ENCODE peak calls at places on chromosome 17, in five cellular contexts. Q, K, S, G and U are unnamed samples.

GRCh38 chr17:42803074-42803883 is 4.6 kb downstream of the CNTD1 start:
- DNase-seq in K (no peak), S (no peak), Q (no peak), G (no peak), U (no peak)

GRCh38 chr17:42098747-42099399 is 600 bp upstream of the ZNF385C start:
- DNase-seq in K (no peak), Q (no peak), S (no peak), G (no peak), U (no peak)

GRCh38 chr17:13977837-13978236 is 91.5 kb upstream of the COX10 start:
- DNase-seq in Q (no peak), S (no peak), K (no peak), G (no peak), U (no peak)

GRCh38 chr17:41656249-41657023 is 32.1 kb upstream of the KRT17 start:
- DNase-seq in Q (no peak), G (no peak), S (no peak), K (no peak), U (no peak)

GRCh38 chr17:31089461-31089860 is 5.3 kb upstream of the NF1 start:
- DNase-seq in Q (no peak), S (no peak), K (no peak), G (no peak), U (no peak)

GRCh38 chr17:45341389-45342158 is 24.8 kb upstream of the MAP3K14 start:
- DNase-seq in G (peak; percentile 60), Q (no peak), S (peak; percentile 26), K (no peak), U (no peak)

GRCh38 chr17:42067371-42068180 is 17.2 kb upstream of the C17orf113 start:
- DNase-seq in K (peak; percentile 62), G (no peak), Q (peak; percentile 40), S (peak; percentile 81), U (no peak)

GRCh38 chr17:17350491-17351355 is 47.5 kb downstream of the NT5M start:
- DNase-seq in K (no peak), S (no peak), G (peak; percentile 25), Q (no peak), U (no peak)

GRCh38 chr17:64411999-64412771 is 21.5 kb upstream of the PECAM1 start:
- DNase-seq in Q (peak; percentile 60), K (no peak), S (peak; percentile 39), G (no peak), U (peak; percentile 25)

GRCh38 chr17:58614854-58615409 is 76.9 kb downstream of the TEX14 start:
- DNase-seq in Q (no peak), S (no peak), K (no peak), G (no peak), U (no peak)

GRCh38 chr17:19022128-19022527 is 17.6 kb upstream of the FAM83G start:
- DNase-seq in S (no peak), K (no peak), G (no peak), Q (no peak), U (no peak)

GRCh38 chr17:81084691-81085419 is 49.9 kb downstream of the BAIAP2 start:
- DNase-seq in K (no peak), G (no peak), S (no peak), Q (peak; percentile 68), U (peak; percentile 78)
- H3K27ac ChIP-seq in K (no peak overlapping the region), G (no peak overlapping the region), S (no peak overlapping the region), Q (peak overlapping the region; percentile 79), U (no peak overlapping the region)

GRCh38 chr17:49209061-49209571 is 1.3 kb downstream of the GNGT2 start:
- DNase-seq in G (peak; percentile 26), K (no peak), S (no peak), Q (no peak), U (no peak)

GRCh38 chr17:49213803-49214202 is 3.3 kb downstream of the ABI3 start:
- DNase-seq in G (no peak), K (no peak), Q (no peak), S (no peak), U (no peak)

GRCh38 chr17:49214665-49215360 is 4.3 kb downstream of the ABI3 start:
- DNase-seq in K (no peak), Q (no peak), G (no peak), S (peak; percentile 60), U (peak; percentile 19)

GRCh38 chr17:49213399-49213798 is 2.9 kb downstream of the ABI3 start:
- DNase-seq in Q (no peak), K (no peak), G (no peak), S (no peak), U (no peak)

GRCh38 chr17:49210158-49211029 is at the start of the genes ABI3 and GNGT2:
- DNase-seq in Q (no peak), S (no peak), G (no peak), K (peak; percentile 54), U (no peak)
- H3K27ac ChIP-seq in Q (peak within 1 kb of the TSS; percentile 59), S (peak within 1 kb of the TSS; percentile 11), G (no peak within 1 kb of the TSS), K (peak within 1 kb of the TSS; percentile 70), U (peak within 1 kb of the TSS; percentile 55)

DNA sequence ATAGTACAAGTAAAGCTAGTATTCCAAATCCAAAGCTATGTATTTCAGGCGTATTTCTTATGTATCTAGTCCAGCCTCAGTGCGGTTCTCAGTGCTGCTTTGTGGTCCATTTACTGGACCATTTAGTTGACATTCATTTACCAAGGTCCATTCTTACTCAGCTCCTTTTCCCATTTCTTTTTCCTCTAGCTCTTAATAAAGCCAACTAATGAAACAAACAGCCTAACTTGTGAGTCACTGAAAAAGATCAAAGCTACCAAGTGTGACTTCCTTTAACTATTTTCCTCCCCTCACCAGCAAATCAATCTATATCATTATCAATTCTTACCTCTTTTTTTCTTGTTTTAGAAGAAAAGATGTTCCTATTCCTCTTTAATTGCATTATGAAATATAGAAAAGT is 64.0 kb downstream of the CYB561 start:
- DNase-seq in G (no peak), K (no peak), Q (no peak), S (no peak), U (no peak)
- H3K27ac ChIP-seq in G (no peak overlapping the region), K (no peak overlapping the region), Q (peak overlapping the region; percentile 20), S (no peak overlapping the region), U (no peak overlapping the region)

DNA sequence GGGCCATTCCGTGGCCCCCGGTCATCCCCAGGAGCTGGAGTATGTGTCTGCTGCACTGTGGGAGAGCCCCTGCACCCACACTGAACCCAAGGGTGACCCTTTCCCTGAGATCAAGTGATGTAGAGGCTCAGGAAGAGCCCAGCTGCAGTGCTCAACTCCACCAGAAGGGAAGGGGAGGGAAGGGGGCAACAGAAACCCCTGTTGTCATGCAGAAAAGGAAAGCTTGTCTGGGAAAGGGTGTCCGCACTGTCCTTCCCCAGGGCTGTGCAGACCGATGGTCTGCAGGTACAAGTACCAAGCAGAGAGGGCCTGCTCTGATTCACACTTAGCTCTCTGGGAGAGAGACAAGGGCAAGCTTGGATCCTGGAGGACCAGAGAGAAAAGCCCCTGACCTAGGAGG is 45.7 kb upstream of the TOB1 start:
- DNase-seq in K (no peak), S (no peak), Q (no peak), G (no peak), U (no peak)
- H3K27ac ChIP-seq in K (no peak overlapping the region), S (no peak overlapping the region), Q (no peak overlapping the region), G (no peak overlapping the region), U (no peak overlapping the region)

GRCh38 chr17:8900207-8900606 is 32.7 kb upstream of the PIK3R6 start:
- DNase-seq in G (no peak), K (no peak), Q (no peak), S (no peak), U (no peak)

GRCh38 chr17:8896641-8897635 is 29.5 kb upstream of the PIK3R6 start:
- DNase-seq in G (no peak), K (no peak), Q (no peak), S (no peak), U (no peak)

GRCh38 chr17:8904201-8904600 is 36.7 kb upstream of the PIK3R6 start:
- DNase-seq in Q (no peak), S (no peak), K (no peak), G (no peak), U (no peak)

GRCh38 chr17:8904686-8905085 is 37.2 kb upstream of the PIK3R6 start:
- DNase-seq in S (no peak), G (no peak), K (no peak), Q (no peak), U (no peak)

DNA sequence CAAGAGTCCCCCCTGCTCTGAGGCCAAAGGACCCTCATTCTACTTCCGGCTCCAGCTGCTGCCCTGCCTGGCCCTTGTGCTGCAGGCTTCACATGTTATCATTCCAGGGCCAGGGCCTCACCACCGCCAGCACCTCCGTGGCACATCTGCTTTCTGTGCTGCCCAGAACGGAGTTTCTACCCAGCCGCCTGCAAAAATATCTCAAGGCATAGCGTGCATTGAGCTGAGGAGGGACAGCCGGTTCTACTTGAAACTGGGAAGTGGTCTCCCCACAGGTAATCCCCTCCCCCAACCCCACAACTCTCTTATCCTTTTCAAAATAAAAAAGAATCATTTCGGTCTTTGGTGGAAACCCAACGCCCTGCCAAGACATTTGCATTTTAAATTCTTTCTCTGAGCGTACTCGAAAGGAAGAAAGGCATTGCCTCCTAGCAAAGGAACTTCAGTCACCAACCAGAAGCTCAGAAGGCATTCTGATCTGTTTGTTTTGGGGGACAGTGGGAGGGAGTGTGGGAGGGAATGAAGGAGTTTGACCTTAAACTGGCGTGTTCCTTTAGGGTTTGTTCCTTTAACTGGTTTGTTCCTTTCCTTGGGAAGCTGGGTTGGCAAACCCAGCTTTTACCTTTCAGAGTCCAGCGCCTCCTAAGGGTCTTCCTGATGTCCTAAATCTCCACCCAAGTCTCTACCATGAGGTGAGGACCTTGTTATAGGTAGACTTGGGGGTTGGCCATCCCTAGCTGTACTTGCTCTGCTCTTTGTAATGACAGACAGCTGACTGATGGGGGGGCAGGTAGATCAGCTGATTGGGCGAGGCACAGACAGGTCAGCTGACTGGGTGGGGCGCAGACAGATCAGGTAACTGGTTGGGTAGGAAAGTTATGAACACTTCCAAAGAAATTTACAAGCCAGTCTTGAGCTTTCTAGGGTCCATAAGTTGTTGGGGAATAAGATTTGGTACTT is 33.4 kb upstream of the PIK3R6 start:
- DNase-seq in K (no peak), G (no peak), Q (no peak), S (no peak), U (no peak)
- H3K27ac ChIP-seq in K (peak overlapping the region; percentile 39), G (no peak overlapping the region), Q (no peak overlapping the region), S (no peak overlapping the region), U (no peak overlapping the region)

GRCh38 chr17:50640701-50641338 is 6.1 kb downstream of the ABCC3 start:
- DNase-seq in G (no peak), Q (no peak), K (no peak), S (peak; percentile 47), U (no peak)
- H3K27ac ChIP-seq in G (no peak overlapping the region), Q (no peak overlapping the region), K (no peak overlapping the region), S (peak overlapping the region; percentile 66), U (no peak overlapping the region)

GRCh38 chr17:10384175-10384574 is 11.4 kb upstream of the MYH13 start:
- DNase-seq in G (no peak), S (no peak), K (no peak), Q (no peak), U (no peak)

GRCh38 chr17:10380631-10381408 is 8.0 kb upstream of the MYH13 start:
- DNase-seq in K (no peak), S (no peak), Q (no peak), G (no peak), U (no peak)

GRCh38 chr17:10385871-10386270 is 13.1 kb upstream of the MYH13 start:
- DNase-seq in K (no peak), Q (no peak), G (no peak), S (no peak), U (no peak)
- H3K27ac ChIP-seq in K (no peak overlapping the region), Q (no peak overlapping the region), G (no peak overlapping the region), S (no peak overlapping the region), U (no peak overlapping the region)

DNA sequence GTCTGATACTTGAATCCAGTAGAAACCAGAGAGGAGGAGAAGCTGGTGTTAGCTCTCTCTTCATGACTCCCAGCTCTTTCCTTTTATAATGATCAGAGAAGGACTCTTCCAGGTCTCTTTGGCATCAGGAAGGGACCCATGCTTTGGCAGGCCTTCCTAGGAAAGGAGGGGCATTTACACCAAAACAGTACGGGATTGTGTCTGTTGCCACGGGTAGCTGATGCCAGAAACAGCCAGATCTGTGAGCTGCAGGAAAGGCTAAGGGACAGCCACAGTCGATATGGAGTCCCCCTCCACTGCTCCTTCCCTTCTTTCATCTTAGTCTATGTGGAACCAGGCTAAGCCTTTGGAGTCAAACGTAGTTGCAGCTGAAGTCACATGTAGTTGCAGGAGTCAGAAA is 9.3 kb downstream of the CEP295NL start:
- DNase-seq in K (no peak), Q (no peak), G (no peak), S (no peak), U (peak; percentile 27)
- H3K27ac ChIP-seq in K (no peak overlapping the region), Q (peak overlapping the region; percentile 87), G (no peak overlapping the region), S (no peak overlapping the region), U (peak overlapping the region; percentile 97)